ENCODE peak calls at places on chromosome 15, in six cellular contexts. One of them, this sample, is unnamed.

GRCh38 chr15:98568382-98569017 is 79.8 kb upstream of the IGF1R start:
- DNase-seq in upper lobe of right lung: no peak
- DNase-seq in activated CD4-positive, CD25-positive, alpha-beta regulatory T cell: no peak
- DNase-seq in NCI-H1092 treated with DMSO at 0.1 percent for 48 hours: no peak
- DNase-seq in cardiac fibroblast: peak; percentile 10
- DNase-seq in bronchial epithelial cell: no peak
- DNase-seq in this sample: no peak

GRCh38 chr15:51093488-51093864 is 1.2 kb downstream of the TNFAIP8L3 start:
- DNase-seq in upper lobe of right lung: no peak
- DNase-seq in NCI-H1092 treated with DMSO at 0.1 percent for 48 hours: no peak
- DNase-seq in cardiac fibroblast: no peak
- DNase-seq in activated CD4-positive, CD25-positive, alpha-beta regulatory T cell: no peak
- DNase-seq in bronchial epithelial cell: no peak
- DNase-seq in this sample: no peak

GRCh38 chr15:70535071-70535954 is 228.0 kb downstream of the UACA start:
- DNase-seq in bronchial epithelial cell: no peak
- DNase-seq in activated CD4-positive, CD25-positive, alpha-beta regulatory T cell: no peak
- DNase-seq in cardiac fibroblast: no peak
- DNase-seq in NCI-H1092 treated with DMSO at 0.1 percent for 48 hours: no peak
- DNase-seq in upper lobe of right lung: no peak
- DNase-seq in this sample: no peak

GRCh38 chr15:92336588-92336987 is 57.1 kb upstream of the ST8SIA2 start:
- DNase-seq in NCI-H1092 treated with DMSO at 0.1 percent for 48 hours: no peak
- DNase-seq in cardiac fibroblast: no peak
- DNase-seq in bronchial epithelial cell: no peak
- DNase-seq in upper lobe of right lung: no peak
- DNase-seq in activated CD4-positive, CD25-positive, alpha-beta regulatory T cell: no peak
- DNase-seq in this sample: no peak

GRCh38 chr15:51775967-51776816 is 24.8 kb downstream of the TMOD2 start:
- DNase-seq in activated CD4-positive, CD25-positive, alpha-beta regulatory T cell: no peak
- DNase-seq in bronchial epithelial cell: peak; percentile 51
- DNase-seq in cardiac fibroblast: peak; percentile 65
- DNase-seq in NCI-H1092 treated with DMSO at 0.1 percent for 48 hours: peak; percentile 28
- DNase-seq in upper lobe of right lung: no peak
- DNase-seq in this sample: no peak

GRCh38 chr15:26023231-26023630 is 160.1 kb upstream of the ATP10A start:
- DNase-seq in NCI-H1092 treated with DMSO at 0.1 percent for 48 hours: no peak
- DNase-seq in cardiac fibroblast: no peak
- DNase-seq in upper lobe of right lung: no peak
- DNase-seq in bronchial epithelial cell: no peak
- DNase-seq in activated CD4-positive, CD25-positive, alpha-beta regulatory T cell: no peak
- DNase-seq in this sample: no peak

GRCh38 chr15:94263341-94264273 is 32.2 kb downstream of the MCTP2 start:
- DNase-seq in upper lobe of right lung: no peak
- DNase-seq in NCI-H1092 treated with DMSO at 0.1 percent for 48 hours: no peak
- DNase-seq in bronchial epithelial cell: peak; percentile 78
- DNase-seq in cardiac fibroblast: no peak
- DNase-seq in activated CD4-positive, CD25-positive, alpha-beta regulatory T cell: no peak
- DNase-seq in this sample: no peak

GRCh38 chr15:75347222-75348033 is 589 bp downstream of the NEIL1 start:
- DNase-seq in upper lobe of right lung: peak; percentile 87
- DNase-seq in NCI-H1092 treated with DMSO at 0.1 percent for 48 hours: no peak
- DNase-seq in activated CD4-positive, CD25-positive, alpha-beta regulatory T cell: no peak
- DNase-seq in bronchial epithelial cell: no peak
- DNase-seq in cardiac fibroblast: peak; percentile 40
- DNase-seq in this sample: peak; percentile 17

GRCh38 chr15:23687143-23687470 is at the start of gene NDN:
- DNase-seq in cardiac fibroblast: peak; percentile 57
- DNase-seq in activated CD4-positive, CD25-positive, alpha-beta regulatory T cell: no peak
- DNase-seq in NCI-H1092 treated with DMSO at 0.1 percent for 48 hours: no peak
- DNase-seq in bronchial epithelial cell: no peak
- DNase-seq in upper lobe of right lung: peak; percentile 78
- DNase-seq in this sample: no peak

GRCh38 chr15:69983696-69984265 is 113.9 kb downstream of the TLE3 start:
- DNase-seq in activated CD4-positive, CD25-positive, alpha-beta regulatory T cell: no peak
- DNase-seq in NCI-H1092 treated with DMSO at 0.1 percent for 48 hours: no peak
- DNase-seq in cardiac fibroblast: no peak
- DNase-seq in upper lobe of right lung: no peak
- DNase-seq in bronchial epithelial cell: peak; percentile 58
- DNase-seq in this sample: peak; percentile 52

GRCh38 chr15:66923438-66923881 is 141.9 kb upstream of the SMAD3 start:
- DNase-seq in upper lobe of right lung: no peak
- DNase-seq in activated CD4-positive, CD25-positive, alpha-beta regulatory T cell: no peak
- DNase-seq in cardiac fibroblast: no peak
- DNase-seq in bronchial epithelial cell: peak; percentile 23
- DNase-seq in NCI-H1092 treated with DMSO at 0.1 percent for 48 hours: no peak
- DNase-seq in this sample: no peak

GRCh38 chr15:44092221-44092620 is 102.8 kb downstream of the FRMD5 start:
- DNase-seq in NCI-H1092 treated with DMSO at 0.1 percent for 48 hours: no peak
- DNase-seq in cardiac fibroblast: peak; percentile 83
- DNase-seq in bronchial epithelial cell: peak; percentile 86
- DNase-seq in activated CD4-positive, CD25-positive, alpha-beta regulatory T cell: no peak
- DNase-seq in upper lobe of right lung: no peak
- DNase-seq in this sample: peak; percentile 44